ENCODE peak calls at places on chromosomes 1 and 21, in five cellular contexts. K, E, H, P and X are unnamed samples.

GRCh38 chr21:29080454-29080930 is 7.0 kb upstream of the CCT8 start:
- DNase-seq in K (no peak), E (no peak), H (peak; percentile 76), P (no peak), X (no peak)

GRCh38 chr1:25959626-25960025 is 38.2 kb downstream of the PAFAH2 start:
- DNase-seq in K (no peak), E (no peak), H (no peak), P (no peak), X (no peak)

GRCh38 chr1:39926820-39927219 is 25.1 kb upstream of the MYCL start:
- DNase-seq in K (no peak), E (no peak), H (no peak), P (no peak), X (no peak)

GRCh38 chr1:210360852-210361477 is 32.3 kb downstream of the HHAT start:
- DNase-seq in K (peak; percentile 71), E (no peak), H (no peak), P (peak; percentile 16), X (no peak)

GRCh38 chr1:154714638-154715037 is 106.7 kb upstream of the ADAR start:
- DNase-seq in K (peak; percentile 54), E (peak; percentile 71), H (no peak), P (no peak), X (peak; percentile 45)

GRCh38 chr1:155305881-155306391 is 2.7 kb upstream of the FDPS start:
- DNase-seq in K (no peak), E (no peak), H (no peak), P (no peak), X (no peak)

GRCh38 chr21:26977741-26978140 is 10.9 kb upstream of the ADAMTS5 start:
- DNase-seq in K (no peak), E (no peak), H (no peak), P (no peak), X (no peak)

GRCh38 chr1:38291906-38292521 is 245.4 kb upstream of the POU3F1 start:
- DNase-seq in K (no peak), E (no peak), H (no peak), P (no peak), X (no peak)

GRCh38 chr1:227447531-227447990 is 115.8 kb upstream of the ZNF678 start:
- DNase-seq in K (peak; percentile 57), E (no peak), H (no peak), P (no peak), X (peak; percentile 23)

GRCh38 chr1:12275370-12275769 is 45.5 kb downstream of the VPS13D start:
- DNase-seq in K (peak; percentile 35), E (no peak), H (no peak), P (no peak), X (peak; percentile 36)

GRCh38 chr1:189205863-189206262 is 1271.8 kb downstream of the BRINP3 start:
- DNase-seq in K (no peak), E (no peak), H (no peak), P (no peak), X (no peak)

DNA sequence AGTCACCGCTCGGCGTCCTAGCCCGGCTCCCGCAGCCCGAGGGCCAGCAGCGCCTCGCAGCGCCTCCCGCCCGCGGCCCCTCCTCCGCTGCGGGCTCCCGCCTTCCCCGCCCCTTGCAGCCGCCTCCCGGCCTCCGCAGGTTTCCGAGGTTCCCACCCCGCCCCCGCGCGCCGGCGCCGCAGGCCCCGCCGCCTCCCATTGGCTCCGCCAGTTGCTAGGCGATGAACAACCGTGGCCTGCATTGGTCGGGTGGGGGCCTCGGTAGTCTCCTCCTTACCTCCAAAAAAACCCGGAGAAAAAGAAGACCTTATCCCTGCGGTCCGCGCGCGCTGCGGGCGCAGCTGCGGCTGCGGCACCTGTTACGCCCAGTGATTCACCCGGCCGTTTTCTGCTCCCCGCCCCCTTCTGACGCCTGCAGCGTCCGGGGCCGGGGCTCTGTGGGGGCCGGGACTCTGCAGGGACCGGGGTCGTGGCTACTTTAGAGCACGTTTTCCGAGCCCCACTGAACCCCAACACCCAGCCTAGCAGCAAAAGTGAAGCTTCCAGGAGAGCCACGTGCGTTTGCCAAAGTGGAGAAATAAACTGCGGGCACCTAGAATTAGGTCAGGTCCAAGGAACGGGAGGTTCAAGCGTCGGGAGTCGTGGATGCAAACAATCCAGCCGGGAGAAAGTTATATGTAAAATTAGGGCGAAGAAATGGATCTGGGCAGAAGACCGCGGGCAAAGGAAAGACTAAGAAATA is at the start of gene SSX2IP:
- DNase-seq in K (peak; percentile 82), E (peak; percentile 96), H (peak; percentile 98), P (peak; percentile 92), X (peak; percentile 98)
- TF ChIP-seq POLR2A in K (peak; percentile 28), E (no peak), H (peak; percentile 33), P (no peak), X (peak; percentile 64)

GRCh38 chr1:54271341-54271740 is 71.4 kb downstream of the MRPL37 start:
- DNase-seq in K (no peak), E (no peak), H (no peak), P (no peak), X (no peak)
- TF ChIP-seq POLR2A in K (no peak), E (no peak), H (no peak), P (no peak), X (no peak)

DNA sequence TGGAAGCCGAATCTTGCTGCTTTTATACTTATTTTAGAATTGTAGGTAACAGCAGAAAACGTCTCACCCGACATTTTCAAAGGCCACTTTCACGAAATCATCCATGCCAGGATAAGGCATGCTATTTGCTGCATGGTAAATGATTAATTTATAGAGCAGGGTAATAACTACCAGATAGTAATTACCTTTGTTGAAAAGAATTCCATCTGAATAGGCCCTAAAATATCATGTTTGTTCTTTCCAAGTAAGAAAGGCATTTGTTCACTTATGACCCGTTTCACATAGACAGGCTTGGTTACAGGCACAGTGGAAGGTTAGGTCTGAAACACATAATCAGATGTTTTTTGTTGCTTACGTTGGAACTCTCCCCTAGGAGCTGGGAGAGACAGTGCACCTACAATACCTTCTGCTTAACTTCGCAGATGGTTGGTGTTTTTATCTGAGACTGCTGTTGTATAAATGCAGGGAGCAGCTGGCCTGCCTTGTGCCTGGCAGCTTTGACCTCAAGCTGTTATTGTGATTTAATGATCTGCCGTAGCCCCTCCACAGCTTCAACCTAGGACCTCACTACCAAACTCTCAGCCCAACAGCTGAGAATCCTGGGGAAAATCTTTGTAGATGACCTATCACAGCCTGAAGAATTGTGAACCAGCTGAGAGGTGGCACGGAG is 1.6 kb downstream of the SLC44A3 start:
- DNase-seq in K (no peak), E (no peak), H (no peak), P (no peak), X (no peak)
- TF ChIP-seq POLR2A in K (no peak), E (no peak), H (no peak), P (no peak), X (no peak)

GRCh38 chr1:3672971-3673361 is 20.6 kb downstream of the TP73 start:
- DNase-seq in K (no peak), E (no peak), H (no peak), P (no peak), X (no peak)
- TF ChIP-seq POLR2A in K (no peak), E (no peak), H (peak; percentile 9), P (no peak), X (no peak)

DNA sequence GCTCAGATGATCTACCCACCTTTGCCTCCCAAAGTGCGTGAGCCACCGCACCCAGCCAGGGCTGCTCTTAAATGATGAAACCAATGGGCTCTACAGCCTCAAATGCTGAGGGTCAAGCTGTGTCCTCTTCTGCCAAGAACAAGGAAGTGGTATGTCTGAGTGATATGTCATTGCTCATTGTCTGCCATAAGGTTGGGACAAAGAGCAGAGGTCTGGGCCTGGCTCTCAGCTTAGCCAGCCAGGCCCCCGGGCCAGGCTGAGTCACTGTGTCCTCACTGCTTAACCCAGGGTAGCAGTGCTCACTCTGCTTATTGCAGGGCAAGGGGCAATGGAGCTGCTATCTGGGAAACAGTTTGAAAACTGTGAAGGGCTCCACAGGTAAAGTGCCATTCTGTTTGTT is 8.3 kb upstream of the ETS2 start:
- DNase-seq in K (peak; percentile 72), E (no peak), H (no peak), P (peak; percentile 65), X (no peak)
- TF ChIP-seq POLR2A in K (no peak), E (no peak), H (no peak), P (no peak), X (no peak)

GRCh38 chr1:72283204-72284083 is 1.1 kb upstream of the NEGR1 start:
- DNase-seq in K (no peak), E (peak; percentile 60), H (peak; percentile 87), P (no peak), X (peak; percentile 24)

GRCh38 chr1:72281637-72282270 is 585 bp downstream of the NEGR1 start:
- DNase-seq in K (no peak), E (no peak), H (no peak), P (no peak), X (no peak)

GRCh38 chr1:72284084-72284397 is 1.7 kb upstream of the NEGR1 start:
- DNase-seq in K (no peak), E (no peak), H (no peak), P (no peak), X (no peak)

GRCh38 chr1:72282271-72282656 is at the start of gene NEGR1:
- DNase-seq in K (no peak), E (peak; percentile 31), H (peak; percentile 85), P (no peak), X (no peak)

DNA sequence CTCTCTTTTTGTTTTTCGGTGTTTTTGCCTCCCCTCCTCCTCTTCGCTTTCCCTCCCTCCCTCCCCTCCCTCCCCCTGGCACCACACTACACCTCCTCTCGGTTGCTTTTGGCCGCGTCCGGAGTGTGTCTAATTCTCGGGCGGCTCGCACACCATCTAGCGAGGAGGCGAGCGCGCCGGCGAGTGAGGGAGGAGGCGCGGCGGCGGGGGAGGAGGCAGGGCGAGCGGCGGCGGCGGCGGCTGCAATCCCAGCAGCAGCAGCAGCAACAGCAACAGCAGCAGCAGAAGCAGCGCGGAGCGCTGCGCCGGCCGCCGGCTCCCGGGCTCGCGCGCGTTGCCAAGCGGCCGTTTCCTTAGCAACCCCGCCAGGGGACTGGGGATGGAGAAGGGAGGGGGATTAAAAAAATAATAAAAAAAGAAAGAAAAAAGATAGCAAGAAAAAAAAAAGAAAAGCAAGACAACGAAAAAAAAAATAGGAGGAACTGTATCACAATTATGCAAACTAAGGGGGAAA is 408 bp upstream of the NEGR1 start:
- DNase-seq in K (no peak), E (peak; percentile 76), H (peak; percentile 93), P (no peak), X (peak; percentile 73)
- TF ChIP-seq POLR2A in K (no peak), E (no peak), H (no peak), P (no peak), X (no peak)